ENCODE peak calls at places on chromosomes 12 and 14, in six cellular contexts. M, V, L, I, D and T are unnamed samples.

GRCh38 chr14:65794674-65795279 is 382.2 kb downstream of the FUT8 start:
- DNase-seq in M (no peak), V (no peak), L (no peak), I (no peak), D (no peak), T (no peak)

GRCh38 chr14:33765251-33765650 is 185.6 kb downstream of the EGLN3 start:
- DNase-seq in M (peak; percentile 83), V (no peak), L (no peak), I (no peak), D (peak; percentile 38), T (peak; percentile 66)

GRCh38 chr12:116320839-116321238 is 43.3 kb upstream of the MED13L start:
- DNase-seq in M (no peak), V (no peak), L (no peak), I (no peak), D (no peak), T (no peak)

GRCh38 chr14:91509083-91509877 is 830 bp downstream of the PPP4R3A start:
- DNase-seq in M (no peak), V (peak; percentile 25), L (no peak), I (no peak), D (peak; percentile 15), T (peak; percentile 8)

GRCh38 chr12:67047634-67048033 is 221.5 kb upstream of the CAND1 start:
- DNase-seq in M (no peak), V (no peak), L (no peak), I (no peak), D (no peak), T (no peak)

GRCh38 chr12:4269279-4269991 is 4.1 kb upstream of the CCND2 start:
- DNase-seq in M (peak; percentile 70), V (no peak), L (peak; percentile 91), I (no peak), D (peak; percentile 49), T (peak; percentile 48)

GRCh38 chr14:44404599-44405349 is 102.3 kb downstream of the FSCB start:
- DNase-seq in M (peak; percentile 8), V (no peak), L (no peak), I (peak; percentile 77), D (no peak), T (no peak)

GRCh38 chr14:70069186-70069585 is 119.6 kb downstream of the SLC8A3 start:
- DNase-seq in M (no peak), V (no peak), L (no peak), I (no peak), D (no peak), T (no peak)

GRCh38 chr12:12561305-12562015 is 1.2 kb downstream of the DUSP16 start:
- DNase-seq in M (peak; percentile 59), V (peak; percentile 64), L (peak; percentile 16), I (no peak), D (peak; percentile 64), T (peak; percentile 56)

GRCh38 chr12:15193927-15194326 is 27.3 kb downstream of the RERG start:
- DNase-seq in M (no peak), V (peak; percentile 17), L (no peak), I (no peak), D (peak; percentile 50), T (no peak)

GRCh38 chr14:68283378-68284123 is 464.0 kb downstream of the RAD51B start:
- DNase-seq in M (no peak), V (no peak), L (no peak), I (no peak), D (no peak), T (no peak)

GRCh38 chr14:64232095-64232830 is 61.9 kb downstream of the ESR2 start:
- DNase-seq in M (peak; percentile 95), V (no peak), L (no peak), I (peak; percentile 14), D (peak; percentile 92), T (peak; percentile 95)

GRCh38 chr12:128798543-128799341 is 25.0 kb downstream of the SLC15A4 start:
- DNase-seq in M (peak; percentile 29), V (no peak), L (no peak), I (no peak), D (no peak), T (peak; percentile 36)

GRCh38 chr14:75886661-75887348 is 95.0 kb downstream of the TGFB3 start:
- DNase-seq in M (peak; percentile 60), V (no peak), L (no peak), I (no peak), D (peak; percentile 77), T (peak; percentile 81)

GRCh38 chr14:32224731-32225377 is 21.8 kb upstream of the RNU6-8 start:
- DNase-seq in M (peak; percentile 40), V (peak; percentile 52), L (no peak), I (peak; percentile 67), D (peak; percentile 79), T (peak; percentile 90)

GRCh38 chr12:92234533-92234932 is 88.9 kb upstream of the BTG1 start:
- DNase-seq in M (no peak), V (no peak), L (no peak), I (no peak), D (no peak), T (no peak)

GRCh38 chr14:103057028-103057371 is 349 bp downstream of the CDC42BPB start:
- DNase-seq in M (peak; percentile 22), V (no peak), L (no peak), I (no peak), D (peak; percentile 44), T (peak; percentile 40)

GRCh38 chr12:125455556-125455955 is 390.3 kb downstream of the AACS start:
- DNase-seq in M (no peak), V (no peak), L (no peak), I (no peak), D (no peak), T (no peak)

GRCh38 chr14:101876539-101876938 is 87.8 kb upstream of the DYNC1H1 start:
- DNase-seq in M (peak; percentile 57), V (no peak), L (peak; percentile 45), I (no peak), D (peak; percentile 44), T (peak; percentile 28)

GRCh38 chr14:51210594-51210993 is 29.5 kb upstream of the TMX1 start:
- DNase-seq in M (no peak), V (no peak), L (no peak), I (no peak), D (no peak), T (peak; percentile 14)

GRCh38 chr12:84803661-84804060 is 108.9 kb downstream of the SLC6A15 start:
- DNase-seq in M (peak; percentile 4), V (no peak), L (no peak), I (no peak), D (no peak), T (peak; percentile 28)

GRCh38 chr12:113327000-113327399 is 7.9 kb downstream of the SLC8B1 start:
- DNase-seq in M (no peak), V (no peak), L (no peak), I (no peak), D (no peak), T (no peak)

GRCh38 chr12:11746940-11747716 is 97.7 kb downstream of the ETV6 start:
- DNase-seq in M (no peak), V (no peak), L (no peak), I (no peak), D (no peak), T (no peak)

GRCh38 chr14:55645148-55645547 is 65.1 kb downstream of the KTN1 start:
- DNase-seq in M (no peak), V (no peak), L (no peak), I (no peak), D (no peak), T (no peak)

GRCh38 chr12:121626853-121627623 is 708 bp downstream of the ORAI1 start:
- DNase-seq in M (peak; percentile 64), V (peak; percentile 75), L (peak; percentile 83), I (no peak), D (peak; percentile 73), T (peak; percentile 72)

GRCh38 chr14:52179151-52179790 is 88.2 kb upstream of the PTGDR start:
- DNase-seq in M (no peak), V (no peak), L (no peak), I (no peak), D (no peak), T (no peak)

GRCh38 chr14:100780246-100780645 is 45.7 kb upstream of the MEG3 start:
- DNase-seq in M (no peak), V (no peak), L (no peak), I (no peak), D (no peak), T (no peak)

GRCh38 chr14:97713023-97713422 is 915.8 kb downstream of the VRK1 start:
- DNase-seq in M (peak; percentile 23), V (peak; percentile 33), L (no peak), I (no peak), D (no peak), T (no peak)

GRCh38 chr14:105445290-105445689 is 25.7 kb downstream of the MTA1 start:
- DNase-seq in M (no peak), V (no peak), L (no peak), I (no peak), D (no peak), T (no peak)